ENCODE peak calls at places on chromosome 5, in five cellular contexts. E is IMR-90; Y is effector memory CD4-positive, alpha-beta T cell; H is kidney; Q is heart right ventricle. T is an unnamed sample. For H3K36me3, the result is how much of the 10 kb centered on the place peaks cover.

GRCh38 chr5:61440596-61440995 is 108.5 kb downstream of the ZSWIM6 start:
- DNase-seq in E (no peak), Y (no peak), H (no peak), Q (no peak), T (no peak)

GRCh38 chr5:39498247-39498952 is 73.6 kb upstream of the DAB2 start:
- DNase-seq in E (peak), Y (no peak), H (no peak), Q (no peak), T (no peak)

GRCh38 chr5:179795863-179796833 is 2.4 kb downstream of the LTC4S start:
- DNase-seq in E (peak), Y (peak), H (peak), Q (peak), T (peak)

GRCh38 chr5:124655211-124655880 is 91.1 kb downstream of the ZNF608 start:
- DNase-seq in E (no peak), Y (no peak), H (no peak), Q (no peak), T (no peak)

GRCh38 chr5:112412370-112412769 is 6.7 kb downstream of the EPB41L4A start:
- DNase-seq in E (no peak), Y (no peak), H (no peak), Q (no peak), T (no peak)

GRCh38 chr5:132501961-132502931 is 11.7 kb upstream of the IRF1 start:
- DNase-seq in E (peak), Y (no peak), H (peak), Q (no peak), T (no peak)

GRCh38 chr5:132474131-132474723 is 16.3 kb downstream of the IRF1 start:
- DNase-seq in E (no peak), Y (no peak), H (peak), Q (no peak), T (no peak)

GRCh38 chr5:36763454-36763853 is 113.1 kb upstream of the NIPBL start:
- DNase-seq in E (no peak), Y (no peak), H (no peak), Q (no peak), T (no peak)

GRCh38 chr5:134120386-134121138 is 6.1 kb downstream of the TCF7 start:
- DNase-seq in E (no peak), Y (no peak), H (no peak), Q (no peak), T (no peak)

GRCh38 chr5:6728011-6728794 is 15.0 kb downstream of the TENT4A start:
- DNase-seq in E (no peak), Y (no peak), H (no peak), Q (no peak), T (no peak)

GRCh38 chr5:62431735-62432617 is 19.4 kb downstream of the IPO11 start:
- DNase-seq in E (no peak), Y (no peak), H (no peak), Q (peak), T (no peak)

GRCh38 chr5:95881833-95882232 is 59.3 kb upstream of the GLRX start:
- DNase-seq in E (no peak), Y (no peak), H (no peak), Q (no peak), T (no peak)

GRCh38 chr5:95884021-95884333 is 61.5 kb upstream of the GLRX start:
- DNase-seq in E (peak), Y (no peak), H (no peak), Q (no peak), T (no peak)

GRCh38 chr5:95886340-95887044 is 64.0 kb upstream of the GLRX start:
- DNase-seq in E (no peak), Y (no peak), H (no peak), Q (no peak), T (no peak)

GRCh38 chr5:95883185-95884020 is 60.9 kb upstream of the GLRX start:
- DNase-seq in E (no peak), Y (no peak), H (no peak), Q (no peak), T (no peak)

DNA sequence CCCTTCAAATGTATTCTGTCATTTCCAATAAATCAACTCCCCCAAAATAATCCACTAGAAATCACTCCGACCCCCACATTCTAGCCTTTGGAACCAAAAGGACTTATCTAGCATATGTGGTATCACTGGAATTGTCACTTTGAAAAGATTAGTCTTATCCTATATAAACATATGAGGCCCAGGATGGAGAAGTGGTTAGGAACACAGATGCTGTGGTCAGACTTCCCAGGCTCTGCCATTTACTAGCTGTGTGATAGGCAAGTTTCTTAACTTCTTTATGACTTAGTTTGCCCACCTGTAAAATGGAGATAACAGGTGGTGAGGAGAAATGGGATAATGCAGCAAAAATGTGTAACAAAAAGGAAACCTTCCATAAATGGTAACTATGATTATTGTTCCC is 62.0 kb upstream of the GLRX start:
- DNase-seq in E (no peak), Y (no peak), H (no peak), Q (no peak), T (no peak)
- H3K36me3 ChIP-seq in E (under half), Y (under half), H (under half), Q (under half), T (under half)

GRCh38 chr5:43643750-43644149 is 40.8 kb downstream of the NNT start:
- DNase-seq in E (no peak), Y (no peak), H (no peak), Q (no peak), T (no peak)

GRCh38 chr5:43646997-43647396 is 44.0 kb downstream of the NNT start:
- DNase-seq in E (peak), Y (no peak), H (no peak), Q (no peak), T (no peak)

GRCh38 chr5:43649256-43649655 is 46.3 kb downstream of the NNT start:
- DNase-seq in E (peak), Y (no peak), H (no peak), Q (no peak), T (no peak)

GRCh38 chr5:43648499-43649124 is 45.6 kb downstream of the NNT start:
- DNase-seq in E (peak), Y (no peak), H (no peak), Q (no peak), T (no peak)

GRCh38 chr5:43647789-43648188 is 44.8 kb downstream of the NNT start:
- DNase-seq in E (no peak), Y (no peak), H (no peak), Q (no peak), T (no peak)
- H3K36me3 ChIP-seq in E (under half), Y (half or more), H (under half), Q (under half), T (under half)

GRCh38 chr5:142150431-142150830 is 41.9 kb downstream of the NDFIP1 start:
- DNase-seq in E (no peak), Y (no peak), H (no peak), Q (no peak), T (no peak)
- H3K36me3 ChIP-seq in E (under half), Y (half or more), H (under half), Q (under half), T (under half)

DNA sequence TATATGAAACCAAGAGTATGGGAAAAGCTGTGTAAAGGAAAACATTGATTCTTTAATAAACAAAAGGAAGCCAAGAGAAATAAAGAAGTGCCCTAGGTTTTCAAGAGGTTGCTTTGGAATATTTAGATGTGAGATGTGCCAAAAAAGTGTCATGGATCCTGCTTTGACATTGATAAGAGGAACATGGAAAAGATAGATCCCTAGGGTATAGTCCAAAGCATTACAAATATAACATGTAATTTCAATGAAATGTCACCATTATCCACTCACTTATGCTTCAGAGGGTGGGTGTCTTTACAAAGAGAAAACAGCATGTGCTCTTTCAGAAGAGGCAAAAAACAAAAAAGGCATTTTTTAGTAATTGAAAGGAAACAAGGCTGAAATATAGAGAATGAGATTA is 1196.7 kb downstream of the EFNA5 start:
- DNase-seq in E (no peak), Y (no peak), H (no peak), Q (no peak), T (no peak)
- H3K36me3 ChIP-seq in E (under half), Y (under half), H (under half), Q (under half), T (under half)

GRCh38 chr5:140677947-140678346 is 4.6 kb upstream of the DND1 start:
- DNase-seq in E (no peak), Y (no peak), H (no peak), Q (no peak), T (no peak)
- H3K36me3 ChIP-seq in E (half or more), Y (half or more), H (under half), Q (half or more), T (under half)

GRCh38 chr5:96765043-96765442 is 42.7 kb downstream of the ERAP1 start:
- DNase-seq in E (no peak), Y (no peak), H (no peak), Q (no peak), T (no peak)

GRCh38 chr5:96756985-96757384 is 50.8 kb downstream of the ERAP1 start:
- DNase-seq in E (no peak), Y (no peak), H (no peak), Q (peak), T (no peak)

GRCh38 chr5:96763012-96763411 is 44.7 kb downstream of the ERAP1 start:
- DNase-seq in E (no peak), Y (no peak), H (no peak), Q (no peak), T (no peak)

GRCh38 chr5:96758621-96759020 is 49.1 kb downstream of the ERAP1 start:
- DNase-seq in E (peak), Y (no peak), H (no peak), Q (no peak), T (no peak)

DNA sequence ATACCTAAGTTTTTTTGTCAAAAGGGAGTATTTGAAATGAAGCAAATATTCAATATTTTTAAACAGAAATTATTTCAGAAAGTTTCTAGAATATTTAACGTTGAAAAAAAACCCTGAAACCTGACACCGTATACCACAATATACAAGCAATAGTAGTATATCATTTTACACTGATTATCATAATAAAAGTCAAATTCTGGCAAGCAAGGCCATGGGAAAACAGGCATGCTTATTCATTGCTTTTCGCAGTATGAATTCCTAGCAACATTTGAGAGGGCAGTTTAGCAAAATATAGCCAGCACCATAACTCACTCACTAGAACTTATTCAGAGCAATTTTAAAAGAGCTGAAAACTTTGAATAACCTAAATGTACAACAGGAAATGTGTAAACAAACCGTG is 46.1 kb downstream of the ERAP1 start:
- DNase-seq in E (peak), Y (no peak), H (no peak), Q (no peak), T (no peak)
- H3K36me3 ChIP-seq in E (under half), Y (half or more), H (under half), Q (half or more), T (under half)